ENCODE peak calls at places on chromosome 6, in seven cellular contexts. A is NB4, Z is body of pancreas, X is lower lobe of right lung, D is esophagus squamous epithelium, S is A549, Y is OCI-LY7. T is an unnamed sample.

GRCh38 chr6:15747354-15747883 is 84.6 kb upstream of the DTNBP1 start:
- DNase-seq in D (no peak), Z (no peak), X (no peak), S (no peak), Y (no peak), A (no peak), T (no peak)

GRCh38 chr6:32086661-32087573 is 22.2 kb downstream of the TNXB start:
- DNase-seq in Y (no peak), D (no peak), Z (no peak), A (peak), X (no peak), S (no peak), T (peak)

GRCh38 chr6:21441386-21441785 is 152.2 kb upstream of the SOX4 start:
- DNase-seq in Z (no peak), X (no peak), S (no peak), D (no peak), Y (no peak), A (peak), T (no peak)

GRCh38 chr6:140855520-140855919 is 1277.2 kb upstream of the GJE1 start:
- DNase-seq in D (no peak), Z (no peak), X (no peak), Y (no peak), S (no peak), A (no peak), T (no peak)

GRCh38 chr6:159966981-159967380 is 1.9 kb upstream of the IGF2R start:
- DNase-seq in D (no peak), Z (no peak), X (no peak), A (no peak), S (no peak), Y (no peak), T (no peak)

GRCh38 chr6:64012351-64013060 is 376.9 kb downstream of the PHF3 start:
- DNase-seq in D (no peak), S (peak), A (peak), Z (no peak), X (no peak), Y (no peak), T (peak)

GRCh38 chr6:18016698-18017097 is 29.3 kb upstream of the KIF13A start:
- DNase-seq in A (no peak), X (no peak), Z (no peak), Y (no peak), D (no peak), S (no peak), T (no peak)

GRCh38 chr6:166650824-166651223 is 23.8 kb upstream of the RPS6KA2 start:
- DNase-seq in Y (no peak), Z (no peak), X (no peak), D (no peak), S (no peak), A (no peak), T (no peak)

GRCh38 chr6:56437171-56437900 is 190.0 kb upstream of the COL21A1 start:
- DNase-seq in S (no peak), X (no peak), D (no peak), A (no peak), Y (no peak), Z (no peak), T (no peak)

GRCh38 chr6:35260642-35261570 is 1.4 kb downstream of the ZNF76 start:
- DNase-seq in D (no peak), S (no peak), A (no peak), X (no peak), Z (no peak), Y (no peak), T (no peak)

DNA sequence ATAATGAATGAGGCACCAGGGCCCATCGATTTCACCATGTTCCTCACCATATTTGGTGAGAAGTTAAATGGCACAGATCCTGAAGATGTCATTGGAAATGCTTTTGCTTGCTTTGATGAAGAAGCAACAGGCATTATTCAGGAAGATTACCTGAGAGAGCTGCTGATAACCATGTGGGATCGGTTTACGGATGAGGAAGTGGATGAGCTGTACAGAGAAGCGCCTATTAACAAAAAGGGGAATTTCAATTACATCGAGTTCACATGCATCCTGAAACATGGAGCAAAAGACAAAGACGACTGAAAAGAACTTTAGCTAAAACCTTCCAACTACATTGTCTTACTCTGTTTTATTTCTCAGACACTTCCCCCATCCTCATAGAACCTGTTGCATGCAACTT is 21.6 kb upstream of the ZBTB22 start:
- DNase-seq in S (no peak), A (no peak), Z (no peak), Y (no peak), D (no peak), X (no peak), T (no peak)
- TF ChIP-seq CTCF in S (no peak), A (no peak), Z (no peak), Y (no peak), D (no peak), X (no peak), T (no peak)

GRCh38 chr6:168713013-168713412 is 272.0 kb downstream of the SMOC2 start:
- DNase-seq in Z (no peak), X (no peak), S (no peak), Y (no peak), A (no peak), D (no peak), T (no peak)

GRCh38 chr6:168714547-168715260 is 273.7 kb downstream of the SMOC2 start:
- DNase-seq in X (no peak), Z (no peak), D (no peak), Y (no peak), A (no peak), S (no peak), T (no peak)

GRCh38 chr6:168715643-168716481 is 274.9 kb downstream of the SMOC2 start:
- DNase-seq in X (no peak), A (no peak), D (no peak), Y (no peak), S (peak), Z (no peak), T (no peak)

GRCh38 chr6:168711666-168712300 is 270.8 kb downstream of the SMOC2 start:
- DNase-seq in S (no peak), X (no peak), A (no peak), D (no peak), Z (no peak), Y (no peak), T (no peak)

DNA sequence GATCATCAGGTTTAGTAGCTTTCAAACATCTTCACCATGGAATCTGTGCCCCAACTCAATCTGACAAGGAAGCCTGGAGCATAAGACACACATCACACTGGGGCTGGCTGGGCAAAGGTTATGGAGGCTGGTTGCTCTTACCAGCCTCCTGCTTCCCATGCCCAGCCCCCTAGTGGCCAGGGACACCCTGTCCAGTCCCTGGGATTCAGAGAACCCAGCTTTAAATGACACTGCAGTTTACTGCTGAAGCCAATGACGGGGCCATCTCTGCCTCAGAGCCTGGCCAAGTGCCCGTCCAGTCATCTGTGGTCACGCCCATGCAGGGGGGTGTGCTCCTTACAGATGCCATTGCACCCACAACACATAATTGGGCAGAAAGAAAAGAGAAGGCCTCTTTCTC is 272.9 kb downstream of the SMOC2 start:
- DNase-seq in Y (no peak), D (no peak), S (peak), Z (peak), X (no peak), A (peak), T (no peak)
- TF ChIP-seq CTCF in Y (no peak), D (no peak), S (peak), Z (peak), X (peak), A (peak), T (no peak)

GRCh38 chr6:14008809-14009208 is 84.1 kb downstream of the RNF182 start:
- DNase-seq in Y (no peak), X (no peak), S (no peak), D (no peak), A (no peak), Z (no peak), T (no peak)

GRCh38 chr6:14010275-14010674 is 85.5 kb downstream of the RNF182 start:
- DNase-seq in Z (no peak), Y (no peak), A (no peak), S (no peak), D (no peak), X (no peak), T (no peak)

GRCh38 chr6:14012313-14013036 is 87.7 kb downstream of the RNF182 start:
- DNase-seq in S (no peak), Z (no peak), A (no peak), X (no peak), Y (no peak), D (no peak), T (no peak)

GRCh38 chr6:14004258-14004657 is 79.5 kb downstream of the RNF182 start:
- DNase-seq in D (no peak), Z (no peak), A (no peak), X (no peak), Y (no peak), S (no peak), T (no peak)

GRCh38 chr6:14009416-14009815 is 84.7 kb downstream of the RNF182 start:
- DNase-seq in D (no peak), X (no peak), A (no peak), Y (no peak), Z (no peak), S (no peak), T (no peak)
- TF ChIP-seq CTCF in D (no peak), X (no peak), A (no peak), Y (no peak), Z (no peak), S (no peak), T (no peak)

GRCh38 chr6:156662025-156662445 is 115.1 kb upstream of the ARID1B start:
- DNase-seq in A (peak), X (no peak), D (no peak), S (peak), Y (peak), Z (peak), T (peak)
- TF ChIP-seq CTCF in A (peak), X (peak), D (no peak), S (peak), Y (peak), Z (peak), T (no peak)

GRCh38 chr6:28982476-28983266 is 22.4 kb downstream of the ZNF311 start:
- DNase-seq in Z (peak), A (peak), X (no peak), Y (no peak), S (peak), D (no peak), T (no peak)
- TF ChIP-seq CTCF in Z (no peak), A (no peak), X (no peak), Y (no peak), S (no peak), D (no peak), T (no peak)

GRCh38 chr6:110179406-110180227 is at the start of gene WASF1:
- DNase-seq in S (peak), Z (peak), D (peak), X (peak), Y (peak), A (peak), T (peak)
- TF ChIP-seq CTCF in S (no peak), Z (no peak), D (no peak), X (no peak), Y (no peak), A (no peak), T (peak)

GRCh38 chr6:110542311-110543024 is 66.1 kb upstream of the SLC22A16 start:
- DNase-seq in A (no peak), D (no peak), X (no peak), Z (no peak), Y (no peak), S (no peak), T (no peak)
- TF ChIP-seq CTCF in A (no peak), D (no peak), X (no peak), Z (no peak), Y (no peak), S (no peak), T (no peak)

GRCh38 chr6:108796875-108797274 is 51.3 kb upstream of the ARMC2 start:
- DNase-seq in Z (peak), S (no peak), A (no peak), D (no peak), Y (no peak), X (no peak), T (no peak)
- TF ChIP-seq CTCF in Z (no peak), S (no peak), A (no peak), D (no peak), Y (no peak), X (no peak), T (no peak)

DNA sequence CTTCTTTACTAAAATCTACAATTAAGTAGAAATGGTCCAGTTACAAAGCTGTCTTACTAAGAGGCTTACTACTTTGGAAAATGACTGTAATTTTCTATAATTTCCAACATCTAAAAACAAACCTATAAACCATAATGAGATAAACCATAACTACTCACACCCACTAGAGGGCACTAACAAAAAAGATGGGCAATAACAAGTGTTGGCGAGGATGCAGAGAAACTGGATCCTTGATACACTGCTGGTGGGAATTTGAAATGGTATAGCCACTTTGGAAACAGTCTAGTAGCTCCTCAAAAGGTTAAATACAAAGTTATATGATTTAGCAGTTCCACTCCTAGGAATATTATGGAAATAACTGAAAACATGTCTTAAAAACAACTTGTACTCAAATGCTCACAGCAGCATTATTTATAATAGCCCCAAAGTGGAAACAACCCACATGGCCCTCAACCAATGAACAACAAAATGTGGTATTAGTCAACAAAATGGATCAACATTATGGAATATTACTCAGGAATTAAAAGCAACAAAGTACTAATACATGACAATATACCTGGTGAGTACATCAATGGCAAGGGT is 50.6 kb downstream of the GJA10 start:
- DNase-seq in S (peak), Z (no peak), A (peak), Y (peak), D (no peak), X (no peak), T (no peak)
- TF ChIP-seq CTCF in S (peak), Z (no peak), A (peak), Y (peak), D (no peak), X (peak), T (no peak)

T was measured in GM10248.